ENCODE peak calls at places on chromosome 6, in four cellular contexts. One of them, this sample, is unnamed.

GRCh38 chr6:30880563-30881252 is 3.6 kb upstream of the DDR1 start:
- DNase-seq in psoas muscle: no peak
- DNase-seq in cardiac fibroblast: no peak
- DNase-seq in ovary: no peak
- DNase-seq in this sample: no peak

GRCh38 chr6:138374815-138375214 is 2.9 kb upstream of the SMIM28 start:
- DNase-seq in psoas muscle: no peak
- DNase-seq in cardiac fibroblast: no peak
- DNase-seq in ovary: no peak
- DNase-seq in this sample: no peak

GRCh38 chr6:143336446-143337152 is 113.9 kb downstream of the ADAT2 start:
- DNase-seq in psoas muscle: no peak
- DNase-seq in cardiac fibroblast: peak
- DNase-seq in ovary: no peak
- DNase-seq in this sample: peak

GRCh38 chr6:166556871-166557322 is 29.6 kb downstream of the RAMACL start:
- DNase-seq in psoas muscle: peak
- DNase-seq in cardiac fibroblast: peak
- DNase-seq in ovary: peak
- DNase-seq in this sample: no peak

GRCh38 chr6:136051140-136051775 is 198.9 kb downstream of the MTFR2 start:
- DNase-seq in psoas muscle: no peak
- DNase-seq in cardiac fibroblast: peak
- DNase-seq in ovary: no peak
- DNase-seq in this sample: no peak

GRCh38 chr6:48869595-48869994 is 593.5 kb downstream of the MMUT start:
- DNase-seq in psoas muscle: no peak
- DNase-seq in cardiac fibroblast: no peak
- DNase-seq in ovary: no peak
- DNase-seq in this sample: no peak

GRCh38 chr6:4935486-4935885 is 68.4 kb downstream of the RPP40 start:
- DNase-seq in psoas muscle: no peak
- DNase-seq in cardiac fibroblast: no peak
- DNase-seq in ovary: no peak
- DNase-seq in this sample: no peak

GRCh38 chr6:78868124-78868523 is 773 bp downstream of the IRAK1BP1 start:
- DNase-seq in psoas muscle: no peak
- DNase-seq in cardiac fibroblast: peak
- DNase-seq in ovary: no peak
- DNase-seq in this sample: no peak

GRCh38 chr6:132401120-132401940 is at the start of gene MOXD1:
- DNase-seq in psoas muscle: peak
- DNase-seq in cardiac fibroblast: peak
- DNase-seq in ovary: peak
- DNase-seq in this sample: no peak

GRCh38 chr6:43968110-43968965 is 158.9 kb downstream of the MRPL14 start:
- DNase-seq in psoas muscle: no peak
- DNase-seq in cardiac fibroblast: no peak
- DNase-seq in ovary: no peak
- DNase-seq in this sample: no peak

GRCh38 chr6:42704251-42704936 is 18.0 kb downstream of the PRPH2 start:
- DNase-seq in psoas muscle: peak
- DNase-seq in cardiac fibroblast: peak
- DNase-seq in ovary: peak
- DNase-seq in this sample: no peak

GRCh38 chr6:111843347-111844147 is 29.7 kb downstream of the FYN start:
- DNase-seq in psoas muscle: no peak
- DNase-seq in cardiac fibroblast: no peak
- DNase-seq in ovary: no peak
- DNase-seq in this sample: no peak

GRCh38 chr6:16762265-16762546 is 946 bp upstream of the ATXN1 start:
- DNase-seq in psoas muscle: no peak
- DNase-seq in cardiac fibroblast: no peak
- DNase-seq in ovary: no peak
- DNase-seq in this sample: no peak

GRCh38 chr6:129513471-129513870 is 196.5 kb downstream of the ARHGAP18 start:
- DNase-seq in psoas muscle: no peak
- DNase-seq in cardiac fibroblast: no peak
- DNase-seq in ovary: no peak
- DNase-seq in this sample: peak

GRCh38 chr6:6730831-6731230 is 142.3 kb downstream of the LY86 start:
- DNase-seq in psoas muscle: peak
- DNase-seq in cardiac fibroblast: peak
- DNase-seq in ovary: no peak
- DNase-seq in this sample: peak

GRCh38 chr6:75486850-75487568 is 6.6 kb downstream of the FILIP1 start:
- DNase-seq in psoas muscle: no peak
- DNase-seq in cardiac fibroblast: no peak
- DNase-seq in ovary: no peak
- DNase-seq in this sample: no peak

GRCh38 chr6:37381579-37381978 is 27.8 kb downstream of the RNF8 start:
- DNase-seq in psoas muscle: no peak
- DNase-seq in cardiac fibroblast: peak
- DNase-seq in ovary: no peak
- DNase-seq in this sample: peak

GRCh38 chr6:13235339-13235738 is 93.0 kb downstream of the TBC1D7 start:
- DNase-seq in psoas muscle: no peak
- DNase-seq in cardiac fibroblast: no peak
- DNase-seq in ovary: no peak
- DNase-seq in this sample: no peak

GRCh38 chr6:10369896-10370295 is 45.0 kb downstream of the TFAP2A start:
- DNase-seq in psoas muscle: no peak
- DNase-seq in cardiac fibroblast: no peak
- DNase-seq in ovary: no peak
- DNase-seq in this sample: peak

GRCh38 chr6:111600588-111601440 is 4.9 kb downstream of the TRAF3IP2 start:
- DNase-seq in psoas muscle: no peak
- DNase-seq in cardiac fibroblast: no peak
- DNase-seq in ovary: no peak
- DNase-seq in this sample: no peak

GRCh38 chr6:110563711-110564110 is 87.3 kb upstream of the SLC22A16 start:
- DNase-seq in psoas muscle: no peak
- DNase-seq in cardiac fibroblast: no peak
- DNase-seq in ovary: no peak
- DNase-seq in this sample: no peak

GRCh38 chr6:153012856-153013255 is 10.3 kb upstream of the MTRF1L start:
- DNase-seq in psoas muscle: no peak
- DNase-seq in cardiac fibroblast: no peak
- DNase-seq in ovary: no peak
- DNase-seq in this sample: no peak

GRCh38 chr6:151341481-151342195 is 49.7 kb downstream of the ZBTB2 start:
- DNase-seq in psoas muscle: no peak
- DNase-seq in cardiac fibroblast: no peak
- DNase-seq in ovary: no peak
- DNase-seq in this sample: no peak

GRCh38 chr6:90765491-90765890 is 178.6 kb upstream of the MAP3K7 start:
- DNase-seq in psoas muscle: no peak
- DNase-seq in cardiac fibroblast: no peak
- DNase-seq in ovary: no peak
- DNase-seq in this sample: no peak

GRCh38 chr6:24064106-24064505 is 61.9 kb upstream of the NRSN1 start:
- DNase-seq in psoas muscle: no peak
- DNase-seq in cardiac fibroblast: no peak
- DNase-seq in ovary: no peak
- DNase-seq in this sample: no peak
- TF ChIP-seq CTCF in psoas muscle: peak
- TF ChIP-seq CTCF in cardiac fibroblast: no peak
- TF ChIP-seq CTCF in ovary: no peak
- TF ChIP-seq CTCF in this sample: no peak

GRCh38 chr6:85452441-85452881 is 2.6 kb downstream of the NT5E start:
- DNase-seq in psoas muscle: no peak
- DNase-seq in cardiac fibroblast: peak
- DNase-seq in ovary: no peak
- DNase-seq in this sample: peak

GRCh38 chr6:85450578-85450884 is 648 bp downstream of the NT5E start:
- DNase-seq in psoas muscle: no peak
- DNase-seq in cardiac fibroblast: no peak
- DNase-seq in ovary: no peak
- DNase-seq in this sample: no peak

GRCh38 chr6:85451586-85452306 is 1.9 kb downstream of the NT5E start:
- DNase-seq in psoas muscle: no peak
- DNase-seq in cardiac fibroblast: no peak
- DNase-seq in ovary: no peak
- DNase-seq in this sample: no peak

GRCh38 chr6:85449818-85450577 is at the start of gene NT5E:
- DNase-seq in psoas muscle: peak
- DNase-seq in cardiac fibroblast: peak
- DNase-seq in ovary: peak
- DNase-seq in this sample: no peak

GRCh38 chr6:85449388-85449817 is 480 bp upstream of the NT5E start:
- DNase-seq in psoas muscle: no peak
- DNase-seq in cardiac fibroblast: peak
- DNase-seq in ovary: no peak
- DNase-seq in this sample: no peak
- H3K4me3 ChIP-seq in psoas muscle: peak
- H3K4me3 ChIP-seq in cardiac fibroblast: peak
- H3K4me3 ChIP-seq in ovary: peak
- H3K4me3 ChIP-seq in this sample: peak

GRCh38 chr6:154438882-154439281 is 71.6 kb downstream of the CNKSR3 start:
- DNase-seq in psoas muscle: no peak
- DNase-seq in cardiac fibroblast: no peak
- DNase-seq in ovary: no peak
- DNase-seq in this sample: no peak

GRCh38 chr6:154445417-154445816 is 65.1 kb downstream of the CNKSR3 start:
- DNase-seq in psoas muscle: no peak
- DNase-seq in cardiac fibroblast: no peak
- DNase-seq in ovary: no peak
- DNase-seq in this sample: no peak

GRCh38 chr6:154441995-154442310 is 68.5 kb downstream of the CNKSR3 start:
- DNase-seq in psoas muscle: no peak
- DNase-seq in cardiac fibroblast: no peak
- DNase-seq in ovary: no peak
- DNase-seq in this sample: no peak

GRCh38 chr6:154440022-154440421 is 70.5 kb downstream of the CNKSR3 start:
- DNase-seq in psoas muscle: no peak
- DNase-seq in cardiac fibroblast: no peak
- DNase-seq in ovary: no peak
- DNase-seq in this sample: no peak

DNA sequence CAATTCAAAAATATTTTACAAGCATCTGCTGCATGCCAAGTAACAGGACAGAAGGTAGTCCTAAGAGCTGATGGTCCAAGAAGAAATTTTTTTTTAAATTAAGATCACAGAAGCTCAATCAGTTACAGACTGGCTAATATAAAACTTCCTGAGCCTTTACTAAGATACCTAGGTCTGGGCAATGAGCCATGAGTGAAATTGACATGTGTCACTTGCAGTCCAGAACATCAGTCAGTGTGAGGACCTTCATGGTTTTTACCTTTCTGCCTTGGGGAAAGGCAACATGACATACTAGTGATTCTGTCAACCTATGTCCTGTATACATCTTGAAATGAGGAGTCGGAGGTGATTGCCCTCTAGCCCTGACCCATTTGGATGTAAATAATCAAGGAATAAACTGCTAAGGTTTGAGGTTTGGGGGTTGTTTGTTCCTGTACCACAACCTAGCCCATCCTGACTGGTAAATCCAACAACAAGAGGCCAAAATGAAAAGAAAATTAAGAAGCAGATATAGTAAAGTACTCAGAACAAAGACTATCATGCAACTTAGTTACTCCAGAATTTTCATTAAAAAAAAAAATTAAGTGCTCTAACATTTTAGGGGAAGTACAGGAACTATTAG is 70.0 kb downstream of the CNKSR3 start:
- DNase-seq in psoas muscle: no peak
- DNase-seq in cardiac fibroblast: no peak
- DNase-seq in ovary: no peak
- DNase-seq in this sample: no peak
- TF ChIP-seq CTCF in psoas muscle: no peak
- TF ChIP-seq CTCF in cardiac fibroblast: no peak
- TF ChIP-seq CTCF in ovary: no peak
- TF ChIP-seq CTCF in this sample: no peak

GRCh38 chr6:14692208-14692607 is 553.7 kb upstream of the JARID2 start:
- DNase-seq in psoas muscle: no peak
- DNase-seq in cardiac fibroblast: no peak
- DNase-seq in ovary: no peak
- DNase-seq in this sample: no peak

GRCh38 chr6:14690120-14691056 is 555.5 kb upstream of the JARID2 start:
- DNase-seq in psoas muscle: no peak
- DNase-seq in cardiac fibroblast: no peak
- DNase-seq in ovary: no peak
- DNase-seq in this sample: no peak

GRCh38 chr6:14693301-14694192 is 552.3 kb upstream of the JARID2 start:
- DNase-seq in psoas muscle: no peak
- DNase-seq in cardiac fibroblast: no peak
- DNase-seq in ovary: no peak
- DNase-seq in this sample: no peak

GRCh38 chr6:14694308-14694707 is 551.6 kb upstream of the JARID2 start:
- DNase-seq in psoas muscle: no peak
- DNase-seq in cardiac fibroblast: no peak
- DNase-seq in ovary: no peak
- DNase-seq in this sample: no peak

GRCh38 chr6:14689639-14690038 is 556.2 kb upstream of the JARID2 start:
- DNase-seq in psoas muscle: no peak
- DNase-seq in cardiac fibroblast: no peak
- DNase-seq in ovary: no peak
- DNase-seq in this sample: no peak
- H3K4me3 ChIP-seq in psoas muscle: no peak
- H3K4me3 ChIP-seq in cardiac fibroblast: no peak
- H3K4me3 ChIP-seq in ovary: no peak
- H3K4me3 ChIP-seq in this sample: no peak

GRCh38 chr6:39451831-39452230 is 129.3 kb upstream of the KCNK16 start:
- DNase-seq in psoas muscle: no peak
- DNase-seq in cardiac fibroblast: no peak
- DNase-seq in ovary: no peak
- DNase-seq in this sample: no peak
- TF ChIP-seq CTCF in psoas muscle: peak
- TF ChIP-seq CTCF in cardiac fibroblast: peak
- TF ChIP-seq CTCF in ovary: no peak
- TF ChIP-seq CTCF in this sample: peak

GRCh38 chr6:169343886-169344525 is 90.4 kb upstream of the THBS2 start:
- DNase-seq in psoas muscle: no peak
- DNase-seq in cardiac fibroblast: no peak
- DNase-seq in ovary: no peak
- DNase-seq in this sample: no peak
- H3K4me3 ChIP-seq in psoas muscle: no peak
- H3K4me3 ChIP-seq in cardiac fibroblast: no peak
- H3K4me3 ChIP-seq in ovary: no peak
- H3K4me3 ChIP-seq in this sample: no peak

This sample was measured in HFF-Myc.